ENCODE peak calls at places on chromosomes 11 and 22, in seven cellular contexts. X, Q, O, S, T, F and N are unnamed samples.

GRCh38 chr22:40720538-40721256 is 41.4 kb downstream of the MCHR1 start:
- DNase-seq in X (no peak), Q (no peak), O (no peak), S (peak; percentile 13), T (no peak), F (peak; percentile 49), N (peak; percentile 49)

GRCh38 chr22:22848364-22848866 is 39.2 kb upstream of the IGLL5 start:
- DNase-seq in X (peak; percentile 77), Q (peak; percentile 78), O (peak; percentile 47), S (peak; percentile 55), T (peak; percentile 15), F (peak; percentile 31), N (peak; percentile 40)

GRCh38 chr11:70933986-70934583 is 318.3 kb downstream of the SHANK2 start:
- DNase-seq in X (no peak), Q (no peak), O (no peak), S (no peak), T (no peak), F (no peak), N (no peak)

GRCh38 chr11:75583710-75584658 is 21.9 kb downstream of the SERPINH1 start:
- DNase-seq in X (no peak), Q (peak; percentile 85), O (peak; percentile 75), S (peak; percentile 62), T (peak; percentile 66), F (peak; percentile 61), N (peak; percentile 72)

GRCh38 chr11:126336646-126337045 is 18.8 kb upstream of the ST3GAL4 start:
- DNase-seq in X (no peak), Q (peak; percentile 46), O (no peak), S (peak; percentile 69), T (no peak), F (no peak), N (no peak)

GRCh38 chr11:88404932-88405710 is 67.6 kb upstream of the CTSC start:
- DNase-seq in X (no peak), Q (no peak), O (no peak), S (no peak), T (no peak), F (no peak), N (no peak)

GRCh38 chr11:64970731-64971151 is 1.2 kb downstream of the MAJIN start:
- DNase-seq in X (peak; percentile 95), Q (no peak), O (no peak), S (no peak), T (no peak), F (no peak), N (no peak)

GRCh38 chr11:63671322-63672155 is at the start of gene ATL3:
- DNase-seq in X (peak; percentile 96), Q (peak; percentile 99), O (peak; percentile 98), S (peak; percentile 97), T (peak; percentile 98), F (peak; percentile 93), N (peak; percentile 92)

GRCh38 chr11:7612661-7613393 is 60.5 kb downstream of the CYB5R2 start:
- DNase-seq in X (peak; percentile 64), Q (no peak), O (no peak), S (peak; percentile 68), T (no peak), F (peak; percentile 2), N (no peak)

GRCh38 chr11:5204787-5205186 is 4.3 kb upstream of the OR51V1 start:
- DNase-seq in X (peak; percentile 59), Q (no peak), O (no peak), S (peak; percentile 83), T (no peak), F (peak; percentile 90), N (peak; percentile 81)

GRCh38 chr22:42717197-42717967 is 3.3 kb downstream of the A4GALT start:
- DNase-seq in X (no peak), Q (no peak), O (no peak), S (no peak), T (no peak), F (no peak), N (peak; percentile 45)

GRCh38 chr11:119254239-119254638 is 48.1 kb downstream of the CBL start:
- DNase-seq in X (no peak), Q (no peak), O (no peak), S (no peak), T (no peak), F (no peak), N (no peak)

GRCh38 chr11:117188620-117189081 is 10.1 kb downstream of the SIDT2 start:
- DNase-seq in X (no peak), Q (peak; percentile 80), O (no peak), S (no peak), T (no peak), F (no peak), N (no peak)

GRCh38 chr11:71191201-71191600 is 61.2 kb downstream of the SHANK2 start:
- DNase-seq in X (no peak), Q (peak; percentile 35), O (no peak), S (no peak), T (no peak), F (no peak), N (no peak)

GRCh38 chr22:39013923-39014722 is at the start of gene APOBEC3C:
- DNase-seq in X (peak; percentile 85), Q (peak; percentile 83), O (peak; percentile 77), S (peak; percentile 88), T (peak; percentile 11), F (peak; percentile 90), N (peak; percentile 88)

GRCh38 chr22:44329179-44329796 is 16.5 kb upstream of the SHISAL1 start:
- DNase-seq in X (peak; percentile 61), Q (no peak), O (no peak), S (no peak), T (no peak), F (peak; percentile 27), N (no peak)

GRCh38 chr22:46518542-46519325 is 18.7 kb downstream of the CELSR1 start:
- DNase-seq in X (no peak), Q (no peak), O (no peak), S (no peak), T (no peak), F (no peak), N (no peak)

GRCh38 chr11:107706531-107706930 is 5.3 kb downstream of the SLN start:
- DNase-seq in X (no peak), Q (no peak), O (no peak), S (no peak), T (no peak), F (no peak), N (peak; percentile 28)

DNA sequence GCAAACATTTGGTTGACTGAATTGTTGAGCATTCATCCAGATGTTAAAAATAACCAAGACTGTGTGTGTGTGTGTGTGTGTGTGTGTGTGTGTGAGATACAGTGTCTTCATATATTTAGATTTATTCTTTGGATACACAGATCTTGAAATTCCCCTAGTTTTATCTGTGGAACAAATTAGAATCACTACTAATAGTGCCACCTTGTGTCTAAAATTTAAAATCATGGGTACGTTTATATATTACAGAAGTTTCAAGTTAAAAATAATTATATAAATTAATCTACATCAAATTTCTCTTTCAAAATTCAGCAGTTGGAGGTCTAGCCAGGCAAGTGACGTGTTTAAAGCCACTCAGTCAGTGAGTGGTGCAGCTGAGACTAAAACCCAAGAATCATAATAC is 1566.2 kb upstream of the TENM4 start:
- DNase-seq in X (peak; percentile 63), Q (no peak), O (no peak), S (peak; percentile 54), T (no peak), F (peak; percentile 14), N (peak; percentile 48)
- TF ChIP-seq CTCF in X (peak; percentile 46), Q (no peak), O (no peak), S (peak; percentile 14), T (peak; percentile 23), F (peak; percentile 28), N (no peak)

GRCh38 chr11:19345848-19346681 is 105.3 kb upstream of the E2F8 start:
- DNase-seq in X (no peak), Q (no peak), O (peak; percentile 27), S (peak; percentile 45), T (peak; percentile 71), F (no peak), N (peak; percentile 56)
- TF ChIP-seq CTCF in X (peak; percentile 26), Q (no peak), O (no peak), S (no peak), T (peak; percentile 30), F (peak; percentile 16), N (no peak)

GRCh38 chr11:1226226-1226961 is 3.5 kb downstream of the MUC5B start:
- DNase-seq in X (no peak), Q (peak; percentile 64), O (peak; percentile 14), S (no peak), T (no peak), F (no peak), N (no peak)

GRCh38 chr11:1227551-1228182 is 4.8 kb downstream of the MUC5B start:
- DNase-seq in X (no peak), Q (peak; percentile 60), O (peak; percentile 7), S (no peak), T (no peak), F (no peak), N (no peak)

GRCh38 chr11:1228183-1228821 is 5.4 kb downstream of the MUC5B start:
- DNase-seq in X (no peak), Q (peak; percentile 62), O (peak; percentile 12), S (no peak), T (no peak), F (no peak), N (no peak)

GRCh38 chr11:1225386-1226225 is 2.7 kb downstream of the MUC5B start:
- DNase-seq in X (no peak), Q (peak; percentile 53), O (peak; percentile 4), S (no peak), T (no peak), F (no peak), N (no peak)

DNA sequence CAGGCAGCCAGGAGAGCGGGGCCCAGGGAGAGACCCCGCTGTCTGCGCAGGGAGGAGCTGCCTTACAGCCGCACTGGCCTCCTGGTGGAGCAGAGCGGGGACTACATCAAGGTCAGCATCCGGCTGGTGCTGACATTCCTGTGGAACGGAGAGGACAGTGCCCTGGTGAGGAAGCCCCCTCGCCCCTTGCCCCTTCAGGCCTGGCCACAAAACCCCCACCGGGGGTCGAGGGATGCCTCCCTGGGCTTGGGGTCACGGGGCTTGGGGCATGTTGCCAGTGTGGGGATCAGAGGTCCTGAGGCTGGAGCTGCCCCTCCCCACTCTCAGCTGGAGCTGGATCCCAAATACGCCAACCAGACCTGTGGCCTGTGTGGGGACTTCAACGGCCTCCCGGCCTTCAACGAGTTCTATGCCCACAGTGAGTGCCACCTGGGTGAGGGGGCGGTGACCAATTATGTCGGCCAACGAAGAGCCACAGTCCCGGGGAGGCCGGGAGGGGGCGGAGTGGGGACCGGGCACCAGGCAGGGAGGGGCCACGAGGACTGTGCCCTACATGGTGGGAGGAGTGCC is 4.2 kb downstream of the MUC5B start:
- DNase-seq in X (no peak), Q (no peak), O (peak; percentile 15), S (peak; percentile 4), T (no peak), F (peak; percentile 4), N (no peak)
- TF ChIP-seq CTCF in X (no peak), Q (no peak), O (no peak), S (peak; percentile 29), T (no peak), F (peak; percentile 26), N (no peak)

DNA sequence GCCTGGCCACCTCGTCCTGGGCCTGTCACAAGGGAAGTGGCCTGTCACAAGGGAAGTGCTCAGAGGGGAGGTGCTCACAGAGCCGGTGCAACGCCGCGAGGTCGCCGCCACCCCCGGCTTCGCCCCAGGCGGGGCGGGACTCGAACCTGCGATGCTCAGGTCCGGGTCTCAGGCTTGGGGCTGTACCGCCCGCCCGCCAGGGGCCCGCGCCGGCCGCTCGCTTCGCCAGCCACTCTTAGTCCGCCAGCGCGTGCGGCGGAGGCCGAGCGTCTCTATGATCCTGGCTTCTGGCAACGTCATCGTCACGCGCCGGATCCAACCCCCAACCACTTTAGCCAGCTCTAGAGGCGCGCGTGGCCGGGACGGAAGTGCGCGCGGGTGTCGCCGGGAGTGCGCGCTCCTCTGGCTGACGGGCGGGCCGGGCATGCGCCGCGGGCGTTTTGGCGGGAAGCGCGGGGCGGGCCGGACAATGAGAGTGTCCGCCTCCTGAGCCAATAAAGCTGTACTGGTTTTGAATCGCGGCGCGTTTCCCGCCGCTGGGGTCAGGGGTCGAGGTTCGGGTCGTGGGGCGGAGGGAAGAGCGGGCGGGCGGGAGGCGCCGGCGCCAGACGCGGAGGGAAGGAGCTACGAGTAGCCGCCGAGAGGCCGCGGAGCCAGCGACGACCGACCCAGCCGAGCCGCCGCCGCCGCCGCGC is at the start of gene TRMT2A:
- DNase-seq in X (peak; percentile 91), Q (peak; percentile 99), O (peak; percentile 99), S (peak; percentile 99), T (peak; percentile 95), F (peak; percentile 98), N (peak; percentile 97)
- TF ChIP-seq CTCF in X (peak; percentile 26), Q (peak; percentile 31), O (no peak), S (no peak), T (no peak), F (peak; percentile 38), N (no peak)